ENCODE peak calls at places on chromosomes 7 and 10, in four cellular contexts. One of them, this sample, is unnamed.

GRCh38 chr10:88092975-88093374 is 229.6 kb downstream of the PTEN start:
- DNase-seq in CD4-positive, alpha-beta memory T cell: no peak
- DNase-seq in stimulated activated CD4-positive, alpha-beta T cell treated with anti-CD3 and anti-CD28 coated beads, TNF-alpha, amount 100 ng/mL, for 1 hour: no peak
- DNase-seq in heart left ventricle: no peak
- DNase-seq in this sample: no peak

GRCh38 chr7:112112822-112113255 is 93.4 kb downstream of the DOCK4 start:
- DNase-seq in heart left ventricle: no peak
- DNase-seq in CD4-positive, alpha-beta memory T cell: no peak
- DNase-seq in stimulated activated CD4-positive, alpha-beta T cell treated with anti-CD3 and anti-CD28 coated beads, TNF-alpha, amount 100 ng/mL, for 1 hour: no peak
- DNase-seq in this sample: no peak

GRCh38 chr7:28488061-28488791 is 75.9 kb downstream of the CREB5 start:
- DNase-seq in heart left ventricle: no peak
- DNase-seq in CD4-positive, alpha-beta memory T cell: no peak
- DNase-seq in stimulated activated CD4-positive, alpha-beta T cell treated with anti-CD3 and anti-CD28 coated beads, TNF-alpha, amount 100 ng/mL, for 1 hour: no peak
- DNase-seq in this sample: peak; percentile 17

GRCh38 chr10:121900443-121901174 is 27.2 kb downstream of the ATE1 start:
- DNase-seq in stimulated activated CD4-positive, alpha-beta T cell treated with anti-CD3 and anti-CD28 coated beads, TNF-alpha, amount 100 ng/mL, for 1 hour: no peak
- DNase-seq in heart left ventricle: no peak
- DNase-seq in CD4-positive, alpha-beta memory T cell: peak; percentile 26
- DNase-seq in this sample: peak; percentile 55

GRCh38 chr10:124725791-124726190 is 18.4 kb downstream of the FAM53B start:
- DNase-seq in heart left ventricle: no peak
- DNase-seq in CD4-positive, alpha-beta memory T cell: no peak
- DNase-seq in stimulated activated CD4-positive, alpha-beta T cell treated with anti-CD3 and anti-CD28 coated beads, TNF-alpha, amount 100 ng/mL, for 1 hour: no peak
- DNase-seq in this sample: no peak

GRCh38 chr7:92615861-92616260 is 25.7 kb upstream of the FAM133B start:
- DNase-seq in stimulated activated CD4-positive, alpha-beta T cell treated with anti-CD3 and anti-CD28 coated beads, TNF-alpha, amount 100 ng/mL, for 1 hour: no peak
- DNase-seq in heart left ventricle: no peak
- DNase-seq in CD4-positive, alpha-beta memory T cell: no peak
- DNase-seq in this sample: no peak

GRCh38 chr10:31263903-31264302 is 55.1 kb upstream of the ZEB1 start:
- DNase-seq in CD4-positive, alpha-beta memory T cell: no peak
- DNase-seq in stimulated activated CD4-positive, alpha-beta T cell treated with anti-CD3 and anti-CD28 coated beads, TNF-alpha, amount 100 ng/mL, for 1 hour: no peak
- DNase-seq in heart left ventricle: no peak
- DNase-seq in this sample: no peak

GRCh38 chr7:73770002-73770859 is at the start of gene CLDN3:
- DNase-seq in CD4-positive, alpha-beta memory T cell: no peak
- DNase-seq in heart left ventricle: no peak
- DNase-seq in stimulated activated CD4-positive, alpha-beta T cell treated with anti-CD3 and anti-CD28 coated beads, TNF-alpha, amount 100 ng/mL, for 1 hour: no peak
- DNase-seq in this sample: peak; percentile 97

GRCh38 chr10:90023950-90024349 is 322.6 kb downstream of the KIF20B start:
- DNase-seq in stimulated activated CD4-positive, alpha-beta T cell treated with anti-CD3 and anti-CD28 coated beads, TNF-alpha, amount 100 ng/mL, for 1 hour: no peak
- DNase-seq in heart left ventricle: no peak
- DNase-seq in CD4-positive, alpha-beta memory T cell: no peak
- DNase-seq in this sample: no peak

GRCh38 chr7:102138676-102139075 is 148.0 kb upstream of the SH2B2 start:
- DNase-seq in heart left ventricle: no peak
- DNase-seq in stimulated activated CD4-positive, alpha-beta T cell treated with anti-CD3 and anti-CD28 coated beads, TNF-alpha, amount 100 ng/mL, for 1 hour: no peak
- DNase-seq in CD4-positive, alpha-beta memory T cell: no peak
- DNase-seq in this sample: no peak

GRCh38 chr7:37390149-37390548 is 58.5 kb downstream of the ELMO1 start:
- DNase-seq in heart left ventricle: no peak
- DNase-seq in stimulated activated CD4-positive, alpha-beta T cell treated with anti-CD3 and anti-CD28 coated beads, TNF-alpha, amount 100 ng/mL, for 1 hour: no peak
- DNase-seq in CD4-positive, alpha-beta memory T cell: no peak
- DNase-seq in this sample: peak; percentile 29

GRCh38 chr10:80487791-80488538 is 33.9 kb downstream of the TSPAN14 start:
- DNase-seq in heart left ventricle: peak; percentile 81
- DNase-seq in CD4-positive, alpha-beta memory T cell: peak; percentile 75
- DNase-seq in stimulated activated CD4-positive, alpha-beta T cell treated with anti-CD3 and anti-CD28 coated beads, TNF-alpha, amount 100 ng/mL, for 1 hour: no peak
- DNase-seq in this sample: no peak

GRCh38 chr7:158820656-158821055 is 8.7 kb downstream of the ESYT2 start:
- DNase-seq in CD4-positive, alpha-beta memory T cell: no peak
- DNase-seq in heart left ventricle: no peak
- DNase-seq in stimulated activated CD4-positive, alpha-beta T cell treated with anti-CD3 and anti-CD28 coated beads, TNF-alpha, amount 100 ng/mL, for 1 hour: no peak
- DNase-seq in this sample: no peak

GRCh38 chr10:44994752-44995530 is 5.8 kb upstream of the ZNF22 start:
- DNase-seq in heart left ventricle: no peak
- DNase-seq in stimulated activated CD4-positive, alpha-beta T cell treated with anti-CD3 and anti-CD28 coated beads, TNF-alpha, amount 100 ng/mL, for 1 hour: no peak
- DNase-seq in CD4-positive, alpha-beta memory T cell: no peak
- DNase-seq in this sample: no peak

GRCh38 chr7:26199301-26200112 is 1.0 kb downstream of the HNRNPA2B1 start:
- DNase-seq in stimulated activated CD4-positive, alpha-beta T cell treated with anti-CD3 and anti-CD28 coated beads, TNF-alpha, amount 100 ng/mL, for 1 hour: peak; percentile 29
- DNase-seq in CD4-positive, alpha-beta memory T cell: peak; percentile 79
- DNase-seq in heart left ventricle: peak; percentile 83
- DNase-seq in this sample: peak; percentile 24

GRCh38 chr10:14499610-14499904 is 168.8 kb upstream of the FRMD4A start:
- DNase-seq in CD4-positive, alpha-beta memory T cell: no peak
- DNase-seq in stimulated activated CD4-positive, alpha-beta T cell treated with anti-CD3 and anti-CD28 coated beads, TNF-alpha, amount 100 ng/mL, for 1 hour: no peak
- DNase-seq in heart left ventricle: no peak
- DNase-seq in this sample: no peak

GRCh38 chr10:90602815-90603600 is 254.8 kb downstream of the HTR7 start:
- DNase-seq in stimulated activated CD4-positive, alpha-beta T cell treated with anti-CD3 and anti-CD28 coated beads, TNF-alpha, amount 100 ng/mL, for 1 hour: no peak
- DNase-seq in heart left ventricle: no peak
- DNase-seq in CD4-positive, alpha-beta memory T cell: no peak
- DNase-seq in this sample: no peak

GRCh38 chr7:127922661-127923060 is 108.6 kb downstream of the LRRC4 start:
- DNase-seq in CD4-positive, alpha-beta memory T cell: no peak
- DNase-seq in heart left ventricle: no peak
- DNase-seq in stimulated activated CD4-positive, alpha-beta T cell treated with anti-CD3 and anti-CD28 coated beads, TNF-alpha, amount 100 ng/mL, for 1 hour: no peak
- DNase-seq in this sample: no peak

GRCh38 chr10:132110091-132110490 is 44.3 kb downstream of the JAKMIP3 start:
- DNase-seq in stimulated activated CD4-positive, alpha-beta T cell treated with anti-CD3 and anti-CD28 coated beads, TNF-alpha, amount 100 ng/mL, for 1 hour: no peak
- DNase-seq in CD4-positive, alpha-beta memory T cell: no peak
- DNase-seq in heart left ventricle: peak; percentile 47
- DNase-seq in this sample: no peak

GRCh38 chr10:88194041-88194887 is 330.8 kb downstream of the PTEN start:
- DNase-seq in heart left ventricle: no peak
- DNase-seq in stimulated activated CD4-positive, alpha-beta T cell treated with anti-CD3 and anti-CD28 coated beads, TNF-alpha, amount 100 ng/mL, for 1 hour: peak; percentile 0
- DNase-seq in CD4-positive, alpha-beta memory T cell: peak; percentile 79
- DNase-seq in this sample: no peak

GRCh38 chr10:100146398-100146797 is 39.4 kb downstream of the ERLIN1 start:
- DNase-seq in heart left ventricle: no peak
- DNase-seq in stimulated activated CD4-positive, alpha-beta T cell treated with anti-CD3 and anti-CD28 coated beads, TNF-alpha, amount 100 ng/mL, for 1 hour: no peak
- DNase-seq in CD4-positive, alpha-beta memory T cell: no peak
- DNase-seq in this sample: no peak

GRCh38 chr10:111705026-111705425 is 478.5 kb downstream of the GPAM start:
- DNase-seq in CD4-positive, alpha-beta memory T cell: no peak
- DNase-seq in heart left ventricle: no peak
- DNase-seq in stimulated activated CD4-positive, alpha-beta T cell treated with anti-CD3 and anti-CD28 coated beads, TNF-alpha, amount 100 ng/mL, for 1 hour: no peak
- DNase-seq in this sample: no peak

GRCh38 chr7:112225006-112225405 is 18.5 kb downstream of the ZNF277 start:
- DNase-seq in CD4-positive, alpha-beta memory T cell: no peak
- DNase-seq in heart left ventricle: no peak
- DNase-seq in stimulated activated CD4-positive, alpha-beta T cell treated with anti-CD3 and anti-CD28 coated beads, TNF-alpha, amount 100 ng/mL, for 1 hour: no peak
- DNase-seq in this sample: no peak

GRCh38 chr7:91112902-91113321 is 151.3 kb upstream of the FZD1 start:
- DNase-seq in stimulated activated CD4-positive, alpha-beta T cell treated with anti-CD3 and anti-CD28 coated beads, TNF-alpha, amount 100 ng/mL, for 1 hour: no peak
- DNase-seq in CD4-positive, alpha-beta memory T cell: no peak
- DNase-seq in heart left ventricle: no peak
- DNase-seq in this sample: no peak

GRCh38 chr10:59127991-59128390 is 48.5 kb upstream of the PHYHIPL start:
- DNase-seq in stimulated activated CD4-positive, alpha-beta T cell treated with anti-CD3 and anti-CD28 coated beads, TNF-alpha, amount 100 ng/mL, for 1 hour: no peak
- DNase-seq in CD4-positive, alpha-beta memory T cell: no peak
- DNase-seq in heart left ventricle: no peak
- DNase-seq in this sample: no peak

GRCh38 chr10:119306964-119307363 is 99.6 kb downstream of the GRK5 start:
- DNase-seq in stimulated activated CD4-positive, alpha-beta T cell treated with anti-CD3 and anti-CD28 coated beads, TNF-alpha, amount 100 ng/mL, for 1 hour: no peak
- DNase-seq in CD4-positive, alpha-beta memory T cell: no peak
- DNase-seq in heart left ventricle: no peak
- DNase-seq in this sample: no peak

GRCh38 chr10:34405611-34406462 is 409.3 kb downstream of the PARD3 start:
- DNase-seq in stimulated activated CD4-positive, alpha-beta T cell treated with anti-CD3 and anti-CD28 coated beads, TNF-alpha, amount 100 ng/mL, for 1 hour: no peak
- DNase-seq in CD4-positive, alpha-beta memory T cell: no peak
- DNase-seq in heart left ventricle: no peak
- DNase-seq in this sample: no peak

GRCh38 chr7:28626629-28627262 is 214.4 kb downstream of the CREB5 start:
- DNase-seq in heart left ventricle: no peak
- DNase-seq in CD4-positive, alpha-beta memory T cell: no peak
- DNase-seq in stimulated activated CD4-positive, alpha-beta T cell treated with anti-CD3 and anti-CD28 coated beads, TNF-alpha, amount 100 ng/mL, for 1 hour: no peak
- DNase-seq in this sample: peak; percentile 44

GRCh38 chr7:17408245-17408903 is 109.9 kb downstream of the AHR start:
- DNase-seq in CD4-positive, alpha-beta memory T cell: no peak
- DNase-seq in stimulated activated CD4-positive, alpha-beta T cell treated with anti-CD3 and anti-CD28 coated beads, TNF-alpha, amount 100 ng/mL, for 1 hour: no peak
- DNase-seq in heart left ventricle: no peak
- DNase-seq in this sample: no peak

GRCh38 chr7:7491044-7491443 is 44.6 kb downstream of the COL28A1 start:
- DNase-seq in CD4-positive, alpha-beta memory T cell: no peak
- DNase-seq in heart left ventricle: no peak
- DNase-seq in stimulated activated CD4-positive, alpha-beta T cell treated with anti-CD3 and anti-CD28 coated beads, TNF-alpha, amount 100 ng/mL, for 1 hour: no peak
- DNase-seq in this sample: no peak

GRCh38 chr7:3942778-3943177 is 641.7 kb downstream of the SDK1 start:
- DNase-seq in CD4-positive, alpha-beta memory T cell: no peak
- DNase-seq in heart left ventricle: no peak
- DNase-seq in stimulated activated CD4-positive, alpha-beta T cell treated with anti-CD3 and anti-CD28 coated beads, TNF-alpha, amount 100 ng/mL, for 1 hour: no peak
- DNase-seq in this sample: peak; percentile 41

GRCh38 chr10:20874261-20874660 is 22.9 kb downstream of the NEBL start:
- DNase-seq in heart left ventricle: no peak
- DNase-seq in stimulated activated CD4-positive, alpha-beta T cell treated with anti-CD3 and anti-CD28 coated beads, TNF-alpha, amount 100 ng/mL, for 1 hour: no peak
- DNase-seq in CD4-positive, alpha-beta memory T cell: no peak
- DNase-seq in this sample: no peak

GRCh38 chr10:69685802-69686585 is 55.9 kb downstream of the FAM241B start:
- DNase-seq in CD4-positive, alpha-beta memory T cell: no peak
- DNase-seq in stimulated activated CD4-positive, alpha-beta T cell treated with anti-CD3 and anti-CD28 coated beads, TNF-alpha, amount 100 ng/mL, for 1 hour: no peak
- DNase-seq in heart left ventricle: peak; percentile 86
- DNase-seq in this sample: no peak

GRCh38 chr7:26275213-26275612 is 16.4 kb upstream of the SNX10 start:
- DNase-seq in heart left ventricle: no peak
- DNase-seq in stimulated activated CD4-positive, alpha-beta T cell treated with anti-CD3 and anti-CD28 coated beads, TNF-alpha, amount 100 ng/mL, for 1 hour: no peak
- DNase-seq in CD4-positive, alpha-beta memory T cell: no peak
- DNase-seq in this sample: no peak

GRCh38 chr10:92177546-92177945 is 113.3 kb downstream of the CPEB3 start:
- DNase-seq in heart left ventricle: no peak
- DNase-seq in CD4-positive, alpha-beta memory T cell: no peak
- DNase-seq in stimulated activated CD4-positive, alpha-beta T cell treated with anti-CD3 and anti-CD28 coated beads, TNF-alpha, amount 100 ng/mL, for 1 hour: no peak
- DNase-seq in this sample: no peak

GRCh38 chr7:39587393-39587792 is 21.2 kb downstream of the YAE1 start:
- DNase-seq in stimulated activated CD4-positive, alpha-beta T cell treated with anti-CD3 and anti-CD28 coated beads, TNF-alpha, amount 100 ng/mL, for 1 hour: no peak
- DNase-seq in CD4-positive, alpha-beta memory T cell: no peak
- DNase-seq in heart left ventricle: no peak
- DNase-seq in this sample: no peak

GRCh38 chr10:132011027-132011426 is 29.3 kb upstream of the BNIP3 start:
- DNase-seq in heart left ventricle: no peak
- DNase-seq in CD4-positive, alpha-beta memory T cell: no peak
- DNase-seq in stimulated activated CD4-positive, alpha-beta T cell treated with anti-CD3 and anti-CD28 coated beads, TNF-alpha, amount 100 ng/mL, for 1 hour: no peak
- DNase-seq in this sample: no peak